ENCODE peak calls at places on chromosomes 2 and 18, in four cellular contexts. One of them, this sample, is unnamed.

GRCh38 chr18:24704921-24705620 is 244.6 kb downstream of the HRH4 start:
- DNase-seq in fibroblast of lung: peak
- DNase-seq in colonic mucosa: no peak
- DNase-seq in K562: no peak
- DNase-seq in this sample: no peak

GRCh38 chr2:209519911-209520310 is 96.1 kb downstream of the MAP2 start:
- DNase-seq in K562: no peak
- DNase-seq in fibroblast of lung: no peak
- DNase-seq in colonic mucosa: no peak
- DNase-seq in this sample: no peak

GRCh38 chr2:165539985-165540384 is 70.5 kb downstream of the CSRNP3 start:
- DNase-seq in fibroblast of lung: no peak
- DNase-seq in K562: no peak
- DNase-seq in colonic mucosa: no peak
- DNase-seq in this sample: no peak

GRCh38 chr2:181907005-181907549 is 15.5 kb downstream of the ITPRID2 start:
- DNase-seq in fibroblast of lung: no peak
- DNase-seq in K562: no peak
- DNase-seq in colonic mucosa: no peak
- DNase-seq in this sample: no peak

GRCh38 chr2:39743170-39743851 is 35.7 kb downstream of the THUMPD2 start:
- DNase-seq in colonic mucosa: no peak
- DNase-seq in fibroblast of lung: peak
- DNase-seq in K562: no peak
- DNase-seq in this sample: no peak

GRCh38 chr2:218395456-218395825 is 4.2 kb upstream of the CTDSP1 start:
- DNase-seq in colonic mucosa: peak
- DNase-seq in fibroblast of lung: no peak
- DNase-seq in K562: no peak
- DNase-seq in this sample: no peak

GRCh38 chr2:216773072-216773471 is 77.7 kb upstream of the IGFBP5 start:
- DNase-seq in colonic mucosa: no peak
- DNase-seq in K562: peak
- DNase-seq in fibroblast of lung: no peak
- DNase-seq in this sample: no peak

GRCh38 chr2:179417436-179417949 is 152.9 kb upstream of the SESTD1 start:
- DNase-seq in K562: no peak
- DNase-seq in fibroblast of lung: no peak
- DNase-seq in colonic mucosa: no peak
- DNase-seq in this sample: no peak

GRCh38 chr2:25165992-25166618 is 2.3 kb downstream of the POMC start:
- DNase-seq in colonic mucosa: peak
- DNase-seq in K562: no peak
- DNase-seq in fibroblast of lung: peak
- DNase-seq in this sample: no peak

GRCh38 chr2:230068658-230069080 is at the start of gene SLC16A14:
- DNase-seq in colonic mucosa: peak
- DNase-seq in K562: no peak
- DNase-seq in fibroblast of lung: peak
- DNase-seq in this sample: peak

GRCh38 chr2:174965992-174966789 is 39.0 kb downstream of the CHN1 start:
- DNase-seq in colonic mucosa: no peak
- DNase-seq in fibroblast of lung: peak
- DNase-seq in K562: no peak
- DNase-seq in this sample: peak

GRCh38 chr2:121044412-121044811 is 240.6 kb downstream of the TFCP2L1 start:
- DNase-seq in K562: peak
- DNase-seq in fibroblast of lung: no peak
- DNase-seq in colonic mucosa: peak
- DNase-seq in this sample: no peak

GRCh38 chr18:48358868-48359267 is 50.3 kb downstream of the ZBTB7C start:
- DNase-seq in fibroblast of lung: no peak
- DNase-seq in K562: no peak
- DNase-seq in colonic mucosa: peak
- DNase-seq in this sample: no peak

GRCh38 chr18:10705291-10705690 is 179.5 kb downstream of the NAPG start:
- DNase-seq in K562: no peak
- DNase-seq in colonic mucosa: no peak
- DNase-seq in fibroblast of lung: no peak
- DNase-seq in this sample: no peak

GRCh38 chr18:4544131-4544530 is 89.0 kb upstream of the DLGAP1 start:
- DNase-seq in colonic mucosa: no peak
- DNase-seq in K562: no peak
- DNase-seq in fibroblast of lung: peak
- DNase-seq in this sample: no peak

GRCh38 chr18:61703508-61703907 is 189.3 kb downstream of the RNF152 start:
- DNase-seq in fibroblast of lung: peak
- DNase-seq in K562: no peak
- DNase-seq in colonic mucosa: no peak
- DNase-seq in this sample: no peak

GRCh38 chr2:232273903-232274598 is 104.5 kb upstream of the ALPP start:
- DNase-seq in colonic mucosa: no peak
- DNase-seq in fibroblast of lung: no peak
- DNase-seq in K562: no peak
- DNase-seq in this sample: no peak

GRCh38 chr2:112138143-112139032 is at the start of gene FBLN7:
- DNase-seq in K562: no peak
- DNase-seq in fibroblast of lung: peak
- DNase-seq in colonic mucosa: no peak
- DNase-seq in this sample: no peak

GRCh38 chr18:8952796-8953760 is 149.4 kb upstream of the NDUFV2 start:
- DNase-seq in colonic mucosa: no peak
- DNase-seq in K562: no peak
- DNase-seq in fibroblast of lung: peak
- DNase-seq in this sample: no peak

GRCh38 chr2:241770936-241771285 is 5.7 kb upstream of the GAL3ST2 start:
- DNase-seq in K562: no peak
- DNase-seq in colonic mucosa: no peak
- DNase-seq in fibroblast of lung: no peak
- DNase-seq in this sample: no peak

GRCh38 chr2:38546064-38546463 is 56.7 kb downstream of the HNRNPLL start:
- DNase-seq in fibroblast of lung: no peak
- DNase-seq in colonic mucosa: no peak
- DNase-seq in K562: no peak
- DNase-seq in this sample: no peak

GRCh38 chr2:44834656-44835055 is 106.8 kb upstream of the SIX3 start:
- DNase-seq in colonic mucosa: no peak
- DNase-seq in fibroblast of lung: no peak
- DNase-seq in K562: no peak
- DNase-seq in this sample: no peak

GRCh38 chr2:203790134-203790533 is 77.4 kb upstream of the CTLA4 start:
- DNase-seq in fibroblast of lung: peak
- DNase-seq in K562: no peak
- DNase-seq in colonic mucosa: no peak
- DNase-seq in this sample: peak

GRCh38 chr18:62372156-62372555 is 47.0 kb downstream of the TNFRSF11A start:
- DNase-seq in colonic mucosa: no peak
- DNase-seq in K562: no peak
- DNase-seq in fibroblast of lung: no peak
- DNase-seq in this sample: no peak

GRCh38 chr2:233473386-233473791 is 93.2 kb downstream of the USP40 start:
- DNase-seq in colonic mucosa: peak
- DNase-seq in K562: no peak
- DNase-seq in fibroblast of lung: no peak
- DNase-seq in this sample: no peak

GRCh38 chr2:17877811-17878221 is 651 bp upstream of the KCNS3 start:
- DNase-seq in fibroblast of lung: peak
- DNase-seq in colonic mucosa: peak
- DNase-seq in K562: no peak
- DNase-seq in this sample: peak

GRCh38 chr2:230129343-230129742 is 60.6 kb upstream of the SLC16A14 start:
- DNase-seq in fibroblast of lung: no peak
- DNase-seq in colonic mucosa: no peak
- DNase-seq in K562: no peak
- DNase-seq in this sample: no peak

GRCh38 chr2:37625156-37625555 is 46.3 kb downstream of the CDC42EP3 start:
- DNase-seq in K562: no peak
- DNase-seq in colonic mucosa: no peak
- DNase-seq in fibroblast of lung: peak
- DNase-seq in this sample: no peak

GRCh38 chr18:51342815-51343214 is 145.3 kb upstream of the MEX3C start:
- DNase-seq in fibroblast of lung: peak
- DNase-seq in colonic mucosa: no peak
- DNase-seq in K562: no peak
- DNase-seq in this sample: no peak

GRCh38 chr2:48110497-48110896 is 204.2 kb upstream of the FBXO11 start:
- DNase-seq in K562: no peak
- DNase-seq in colonic mucosa: no peak
- DNase-seq in fibroblast of lung: no peak
- DNase-seq in this sample: no peak

GRCh38 chr2:191601060-191601459 is 76.9 kb upstream of the NABP1 start:
- DNase-seq in K562: no peak
- DNase-seq in fibroblast of lung: no peak
- DNase-seq in colonic mucosa: no peak
- DNase-seq in this sample: no peak

GRCh38 chr2:236819275-236820002 is 249.8 kb downstream of the ACKR3 start:
- DNase-seq in K562: no peak
- DNase-seq in fibroblast of lung: no peak
- DNase-seq in colonic mucosa: no peak
- DNase-seq in this sample: no peak

GRCh38 chr2:3606370-3607124 is 11.6 kb downstream of the COLEC11 start:
- DNase-seq in colonic mucosa: no peak
- DNase-seq in fibroblast of lung: no peak
- DNase-seq in K562: no peak
- DNase-seq in this sample: no peak

GRCh38 chr2:15311201-15311882 is 249.8 kb downstream of the NBAS start:
- DNase-seq in colonic mucosa: no peak
- DNase-seq in fibroblast of lung: peak
- DNase-seq in K562: no peak
- DNase-seq in this sample: no peak

GRCh38 chr2:196823750-196824149 is 14.6 kb upstream of the C2orf66 start:
- DNase-seq in fibroblast of lung: peak
- DNase-seq in K562: no peak
- DNase-seq in colonic mucosa: no peak
- DNase-seq in this sample: peak

GRCh38 chr18:12377556-12378553 is 828 bp upstream of the AFG3L2 start:
- DNase-seq in K562: peak
- DNase-seq in fibroblast of lung: peak
- DNase-seq in colonic mucosa: no peak
- DNase-seq in this sample: no peak

GRCh38 chr2:118853129-118853640 is 5.7 kb upstream of the EN1 start:
- DNase-seq in colonic mucosa: no peak
- DNase-seq in fibroblast of lung: no peak
- DNase-seq in K562: no peak
- DNase-seq in this sample: no peak
- H3K9ac ChIP-seq in colonic mucosa: no peak
- H3K9ac ChIP-seq in fibroblast of lung: no peak
- H3K9ac ChIP-seq in K562: no peak
- H3K9ac ChIP-seq in this sample: no peak

DNA sequence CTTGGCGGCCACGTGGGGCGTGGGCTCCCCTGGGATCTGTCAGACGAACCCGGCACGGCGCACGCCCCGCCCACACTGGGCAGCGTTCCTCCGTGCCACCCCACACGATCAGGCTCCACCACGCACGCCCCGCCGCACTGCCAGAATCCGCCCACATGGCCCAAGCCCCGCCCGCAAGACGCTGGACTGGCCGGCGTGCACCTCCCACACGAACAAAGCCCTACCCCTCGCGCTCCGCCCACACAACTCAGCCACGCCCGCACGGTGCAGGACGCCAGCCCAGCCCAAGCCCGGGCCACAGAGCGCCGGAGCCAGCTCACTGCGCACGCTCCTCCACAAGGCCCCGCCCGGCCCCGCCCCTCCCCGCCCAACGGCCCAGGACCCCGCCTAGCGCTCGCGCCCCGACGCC is 555 bp downstream of the TMEM18 start:
- DNase-seq in colonic mucosa: peak
- DNase-seq in K562: peak
- DNase-seq in fibroblast of lung: peak
- DNase-seq in this sample: peak
- H3K9ac ChIP-seq in colonic mucosa: no peak
- H3K9ac ChIP-seq in K562: peak
- H3K9ac ChIP-seq in fibroblast of lung: peak
- H3K9ac ChIP-seq in this sample: peak

DNA sequence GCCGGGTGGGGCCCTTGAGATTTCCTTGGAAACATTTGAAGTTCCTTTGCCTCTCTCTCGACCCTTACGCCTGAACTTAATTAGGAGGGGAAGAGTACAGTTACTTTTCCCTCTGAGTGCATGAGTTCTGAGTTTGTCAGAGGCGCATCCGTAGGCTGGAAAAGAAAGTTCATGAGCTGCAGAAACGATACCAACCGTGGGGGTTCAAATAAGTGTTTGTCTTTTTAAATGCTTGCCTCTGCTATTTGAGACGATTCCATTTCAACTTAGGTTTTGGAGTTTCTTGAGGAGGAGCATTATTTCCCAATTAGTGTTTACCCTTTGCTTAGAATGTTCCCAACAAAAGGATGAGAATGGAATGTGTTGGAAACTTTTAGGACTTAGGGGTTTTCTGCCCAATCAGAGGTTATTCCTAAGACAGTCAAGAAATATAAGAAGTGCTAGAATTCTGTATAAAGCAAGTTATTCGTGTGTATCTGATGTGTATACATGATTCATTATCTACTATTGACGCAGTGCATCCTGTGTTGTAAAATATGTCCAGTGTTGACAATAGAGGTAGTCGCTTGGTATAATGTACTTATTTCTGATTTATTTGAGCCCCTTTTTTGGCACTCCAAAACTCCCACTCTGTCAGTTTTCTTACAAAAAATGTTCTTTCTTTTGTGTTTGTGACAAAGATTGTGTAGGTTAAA is 733 bp downstream of the PIKFYVE start:
- DNase-seq in colonic mucosa: no peak
- DNase-seq in fibroblast of lung: peak
- DNase-seq in K562: no peak
- DNase-seq in this sample: peak
- H3K9ac ChIP-seq in colonic mucosa: peak
- H3K9ac ChIP-seq in fibroblast of lung: peak
- H3K9ac ChIP-seq in K562: peak
- H3K9ac ChIP-seq in this sample: peak

GRCh38 chr2:207144191-207144795 is 21.5 kb downstream of the KLF7 start:
- DNase-seq in colonic mucosa: no peak
- DNase-seq in K562: no peak
- DNase-seq in fibroblast of lung: no peak
- DNase-seq in this sample: no peak
- H3K9ac ChIP-seq in colonic mucosa: peak
- H3K9ac ChIP-seq in K562: no peak
- H3K9ac ChIP-seq in fibroblast of lung: no peak
- H3K9ac ChIP-seq in this sample: peak